ENCODE peak calls at places on chromosomes 1 and 21, in ten cellular contexts. G, C, M, I, K, Q, E, D, R and B are unnamed samples.

GRCh38 chr1:50181027-50181663 is 72.4 kb downstream of the ELAVL4 start:
- DNase-seq in K (no peak), D (no peak), I (no peak), G (no peak), M (no peak), C (peak; percentile 17), R (no peak), Q (no peak), E (peak; percentile 21), B (no peak)

GRCh38 chr1:66437136-66437401 is 96.9 kb upstream of the SGIP1 start:
- DNase-seq in Q (no peak), E (no peak), K (no peak), R (no peak), M (no peak), G (no peak), C (no peak), I (no peak), D (no peak), B (no peak)

GRCh38 chr1:27536767-27537166 is 46.8 kb upstream of the WASF2 start:
- DNase-seq in K (peak; percentile 80), R (no peak), M (peak; percentile 79), I (peak; percentile 84), Q (peak; percentile 82), E (peak; percentile 79), C (peak; percentile 71), G (no peak), D (peak; percentile 73), B (no peak)

GRCh38 chr1:41464886-41465285 is 19.6 kb downstream of the EDN2 start:
- DNase-seq in Q (no peak), R (no peak), E (no peak), I (no peak), C (no peak), K (no peak), M (no peak), G (no peak), D (no peak), B (no peak)

GRCh38 chr1:211520641-211521040 is 28.7 kb upstream of the RD3 start:
- DNase-seq in R (no peak), C (no peak), E (no peak), K (no peak), Q (no peak), G (no peak), M (no peak), D (no peak), I (no peak), B (no peak)

GRCh38 chr1:40855513-40855912 is 6.7 kb downstream of the CITED4 start:
- DNase-seq in G (no peak), R (no peak), I (no peak), Q (no peak), M (peak; percentile 45), D (no peak), E (no peak), K (no peak), C (no peak), B (no peak)

GRCh38 chr1:154736840-154737239 is 128.9 kb upstream of the ADAR start:
- DNase-seq in C (no peak), M (no peak), I (no peak), G (no peak), R (no peak), Q (peak; percentile 80), K (peak; percentile 67), E (no peak), D (no peak), B (no peak)

GRCh38 chr1:77282866-77283539 is 1.2 kb downstream of the AK5 start:
- DNase-seq in C (no peak), G (no peak), K (no peak), R (no peak), E (no peak), Q (peak; percentile 5), D (no peak), I (no peak), M (peak; percentile 46), B (no peak)

GRCh38 chr1:223726380-223727001 is 14.2 kb downstream of the CAPN2 start:
- DNase-seq in Q (peak; percentile 98), K (peak; percentile 82), R (peak; percentile 79), M (peak; percentile 58), I (peak; percentile 78), G (no peak), D (peak; percentile 72), C (peak; percentile 85), E (peak; percentile 77), B (peak; percentile 82)

GRCh38 chr1:54499097-54500029 is 48.7 kb upstream of the ACOT11 start:
- DNase-seq in Q (peak; percentile 36), R (no peak), G (no peak), K (no peak), E (no peak), I (peak; percentile 70), M (peak; percentile 77), C (no peak), D (no peak), B (no peak)

GRCh38 chr1:159821171-159821867 is 5.4 kb upstream of the SLAMF8 start:
- DNase-seq in R (no peak), I (no peak), C (no peak), D (no peak), K (no peak), M (peak; percentile 12), E (no peak), Q (peak; percentile 47), G (no peak), B (peak; percentile 46)

GRCh38 chr21:17442174-17442573 is 70.7 kb upstream of the CXADR start:
- DNase-seq in D (no peak), G (no peak), K (no peak), M (peak; percentile 21), I (no peak), E (no peak), C (no peak), R (no peak), Q (no peak), B (no peak)

GRCh38 chr1:185317886-185318310 is 855 bp upstream of the IVNS1ABP start:
- DNase-seq in G (no peak), D (no peak), C (peak; percentile 28), I (peak; percentile 33), Q (no peak), K (no peak), R (peak; percentile 50), E (peak; percentile 32), M (no peak), B (peak; percentile 51)

GRCh38 chr1:185670187-185670627 is 64.0 kb upstream of the HMCN1 start:
- DNase-seq in K (no peak), R (no peak), D (no peak), I (no peak), G (no peak), Q (peak; percentile 55), C (peak; percentile 55), M (peak; percentile 60), E (peak; percentile 52), B (no peak)

GRCh38 chr1:206117151-206117948 is at the start of gene AVPR1B:
- DNase-seq in E (peak; percentile 45), R (peak; percentile 33), M (peak; percentile 75), G (no peak), I (peak; percentile 59), K (no peak), C (peak; percentile 36), Q (peak; percentile 15), D (peak; percentile 48), B (no peak)
- H3K4me3 ChIP-seq in E (peak within 1 kb of the TSS; percentile 55), R (peak within 1 kb of the TSS; percentile 34), M (peak within 1 kb of the TSS; percentile 72), G (peak within 1 kb of the TSS; percentile 68), I (peak within 1 kb of the TSS; percentile 32), K (peak within 1 kb of the TSS; percentile 26), C (peak within 1 kb of the TSS; percentile 55), Q (no peak within 1 kb of the TSS), D (peak within 1 kb of the TSS; percentile 68), B (no peak within 1 kb of the TSS)

GRCh38 chr1:198015317-198015716 is 98.1 kb downstream of the LHX9 start:
- DNase-seq in G (no peak), K (no peak), R (no peak), M (no peak), Q (peak; percentile 3), E (no peak), C (no peak), D (no peak), I (no peak), B (no peak)
- H3K4me1 ChIP-seq in G (no peaks in the 10 kb centered on the region), K (no peaks in the 10 kb centered on the region), R (no peaks in the 10 kb centered on the region), M (no peaks in the 10 kb centered on the region), Q (peaks cover 2% of the 10 kb centered on the region), E (no peaks in the 10 kb centered on the region), C (no peaks in the 10 kb centered on the region), D (no peaks in the 10 kb centered on the region), I (no peaks in the 10 kb centered on the region), B (no peaks in the 10 kb centered on the region)

GRCh38 chr1:15945011-15945831 is 30.7 kb downstream of the ZBTB17 start:
- DNase-seq in M (no peak), Q (no peak), C (no peak), R (no peak), G (peak; percentile 47), D (no peak), E (no peak), I (no peak), K (peak; percentile 13), B (no peak)

GRCh38 chr1:15942661-15943514 is 33.0 kb downstream of the ZBTB17 start:
- DNase-seq in Q (no peak), D (no peak), M (no peak), G (no peak), R (no peak), E (no peak), K (peak; percentile 9), I (no peak), C (no peak), B (no peak)

GRCh38 chr1:15945832-15946448 is 30.0 kb downstream of the ZBTB17 start:
- DNase-seq in K (no peak), I (no peak), R (no peak), D (no peak), M (no peak), G (peak; percentile 40), C (no peak), Q (no peak), E (no peak), B (no peak)

GRCh38 chr1:15943515-15944307 is 32.2 kb downstream of the ZBTB17 start:
- DNase-seq in I (no peak), E (no peak), K (peak; percentile 18), G (no peak), D (no peak), M (no peak), C (no peak), R (no peak), Q (no peak), B (no peak)

DNA sequence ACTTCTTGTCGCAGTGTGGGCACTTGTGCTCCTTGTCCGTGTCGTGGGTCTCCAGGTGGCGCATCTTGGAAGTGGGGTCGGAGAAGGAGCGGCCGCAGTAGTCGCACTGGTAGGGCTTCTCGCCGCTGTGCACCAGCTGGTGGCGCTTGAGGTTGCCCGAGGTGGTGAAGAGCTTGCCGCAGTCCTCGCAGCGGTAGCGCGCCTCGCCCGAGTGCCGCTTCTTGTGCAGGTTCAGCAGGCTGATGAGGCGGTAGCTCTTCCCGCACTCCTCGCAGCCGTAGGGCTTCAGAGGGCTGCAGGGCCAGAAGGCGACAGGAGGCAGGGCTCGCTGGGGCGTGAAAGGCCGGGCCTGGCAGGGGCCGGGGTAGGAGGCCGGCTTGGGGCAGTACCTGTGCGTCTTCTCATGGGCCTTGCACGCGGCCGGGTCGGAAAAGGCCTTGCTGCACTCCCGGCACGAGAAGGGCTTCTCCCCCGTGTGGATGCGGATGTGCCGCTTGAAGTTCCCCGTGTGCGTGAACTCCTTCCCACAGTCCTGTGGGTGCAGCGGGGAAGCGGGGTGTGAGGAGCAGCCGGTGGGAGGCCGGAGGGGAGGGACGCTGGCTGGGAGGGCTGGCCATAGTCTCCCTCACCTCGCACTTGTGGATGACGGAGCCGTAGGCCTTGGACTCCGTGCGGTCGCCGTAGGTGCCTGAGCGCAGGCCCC is 31.4 kb downstream of the ZBTB17 start:
- DNase-seq in I (no peak), E (no peak), K (peak; percentile 16), Q (no peak), D (no peak), M (no peak), R (no peak), C (no peak), G (no peak), B (no peak)
- TF ChIP-seq CTCF in I (no peak), E (no peak), K (no peak), Q (no peak), D (no peak), M (no peak), R (no peak), C (no peak), G (no peak), B (no peak)

GRCh38 chr1:218249757-218250156 is 35.3 kb upstream of the RRP15 start:
- DNase-seq in C (no peak), R (no peak), G (no peak), D (no peak), I (no peak), M (no peak), E (no peak), K (no peak), Q (no peak), B (no peak)
- H3K4me3 ChIP-seq in C (no peak overlapping the region), R (no peak overlapping the region), G (no peak overlapping the region), D (no peak overlapping the region), I (no peak overlapping the region), M (no peak overlapping the region), E (no peak overlapping the region), K (no peak overlapping the region), Q (no peak overlapping the region), B (no peak overlapping the region)